ENCODE peak calls at places on chromosomes 7 and 10, in ten cellular contexts. One of them, this sample, is unnamed.

GRCh38 chr7:87920578-87920977 is 13.5 kb upstream of the ADAM22 start:
- DNase-seq in fibroblast of mammary gland: no peak
- DNase-seq in psoas muscle: no peak
- DNase-seq in Peyer's patch: no peak
- DNase-seq in HepG2: no peak
- DNase-seq in HFFc6: no peak
- DNase-seq in heart left ventricle: no peak
- DNase-seq in nephron progenitor cell: no peak
- DNase-seq in transverse colon: no peak
- DNase-seq in A549: no peak
- DNase-seq in this sample: no peak

GRCh38 chr7:106021211-106022067 is 58.4 kb downstream of the CDHR3 start:
- DNase-seq in fibroblast of mammary gland: no peak
- DNase-seq in psoas muscle: no peak
- DNase-seq in Peyer's patch: no peak
- DNase-seq in HepG2: no peak
- DNase-seq in HFFc6: peak; percentile 32
- DNase-seq in heart left ventricle: no peak
- DNase-seq in nephron progenitor cell: no peak
- DNase-seq in transverse colon: no peak
- DNase-seq in A549: no peak
- DNase-seq in this sample: no peak

GRCh38 chr7:150716368-150716767 is at the start of gene GIMAP1:
- DNase-seq in fibroblast of mammary gland: no peak
- DNase-seq in psoas muscle: peak; percentile 18
- DNase-seq in Peyer's patch: peak; percentile 81
- DNase-seq in HepG2: no peak
- DNase-seq in HFFc6: no peak
- DNase-seq in heart left ventricle: peak; percentile 71
- DNase-seq in nephron progenitor cell: no peak
- DNase-seq in transverse colon: peak; percentile 41
- DNase-seq in A549: no peak
- DNase-seq in this sample: peak; percentile 85

GRCh38 chr10:44416021-44416758 is 31.3 kb upstream of the CXCL12 start:
- DNase-seq in fibroblast of mammary gland: peak; percentile 19
- DNase-seq in psoas muscle: no peak
- DNase-seq in Peyer's patch: peak; percentile 34
- DNase-seq in HepG2: no peak
- DNase-seq in HFFc6: no peak
- DNase-seq in heart left ventricle: no peak
- DNase-seq in nephron progenitor cell: no peak
- DNase-seq in transverse colon: no peak
- DNase-seq in A549: no peak
- DNase-seq in this sample: no peak

GRCh38 chr7:96184783-96185182 is 137.1 kb downstream of the SLC25A13 start:
- DNase-seq in fibroblast of mammary gland: no peak
- DNase-seq in psoas muscle: no peak
- DNase-seq in Peyer's patch: no peak
- DNase-seq in HepG2: no peak
- DNase-seq in HFFc6: no peak
- DNase-seq in heart left ventricle: no peak
- DNase-seq in nephron progenitor cell: no peak
- DNase-seq in transverse colon: no peak
- DNase-seq in A549: no peak
- DNase-seq in this sample: no peak

GRCh38 chr7:132207211-132207610 is 369.1 kb downstream of the PLXNA4 start:
- DNase-seq in fibroblast of mammary gland: no peak
- DNase-seq in psoas muscle: no peak
- DNase-seq in Peyer's patch: no peak
- DNase-seq in HepG2: no peak
- DNase-seq in HFFc6: no peak
- DNase-seq in heart left ventricle: peak; percentile 80
- DNase-seq in nephron progenitor cell: no peak
- DNase-seq in transverse colon: no peak
- DNase-seq in A549: no peak
- DNase-seq in this sample: no peak

GRCh38 chr10:3811331-3811870 is 26.4 kb upstream of the KLF6 start:
- DNase-seq in fibroblast of mammary gland: peak; percentile 89
- DNase-seq in psoas muscle: no peak
- DNase-seq in Peyer's patch: peak; percentile 78
- DNase-seq in HepG2: no peak
- DNase-seq in HFFc6: no peak
- DNase-seq in heart left ventricle: peak; percentile 72
- DNase-seq in nephron progenitor cell: no peak
- DNase-seq in transverse colon: peak; percentile 59
- DNase-seq in A549: no peak
- DNase-seq in this sample: peak; percentile 89

GRCh38 chr10:101014966-101015581 is 15.5 kb downstream of the LZTS2 start:
- DNase-seq in fibroblast of mammary gland: peak; percentile 98
- DNase-seq in psoas muscle: no peak
- DNase-seq in Peyer's patch: no peak
- DNase-seq in HepG2: no peak
- DNase-seq in HFFc6: peak; percentile 99
- DNase-seq in heart left ventricle: no peak
- DNase-seq in nephron progenitor cell: no peak
- DNase-seq in transverse colon: no peak
- DNase-seq in A549: no peak
- DNase-seq in this sample: no peak

GRCh38 chr10:125080296-125080695 is 80.1 kb downstream of the CTBP2 start:
- DNase-seq in fibroblast of mammary gland: no peak
- DNase-seq in psoas muscle: no peak
- DNase-seq in Peyer's patch: no peak
- DNase-seq in HepG2: no peak
- DNase-seq in HFFc6: no peak
- DNase-seq in heart left ventricle: peak; percentile 15
- DNase-seq in nephron progenitor cell: no peak
- DNase-seq in transverse colon: no peak
- DNase-seq in A549: no peak
- DNase-seq in this sample: no peak

GRCh38 chr10:125076891-125077643 is 83.3 kb downstream of the CTBP2 start:
- DNase-seq in fibroblast of mammary gland: no peak
- DNase-seq in psoas muscle: no peak
- DNase-seq in Peyer's patch: no peak
- DNase-seq in HepG2: no peak
- DNase-seq in HFFc6: no peak
- DNase-seq in heart left ventricle: no peak
- DNase-seq in nephron progenitor cell: no peak
- DNase-seq in transverse colon: no peak
- DNase-seq in A549: no peak
- DNase-seq in this sample: no peak

GRCh38 chr10:125081931-125082330 is 78.4 kb downstream of the CTBP2 start:
- DNase-seq in fibroblast of mammary gland: no peak
- DNase-seq in psoas muscle: no peak
- DNase-seq in Peyer's patch: no peak
- DNase-seq in HepG2: no peak
- DNase-seq in HFFc6: no peak
- DNase-seq in heart left ventricle: peak; percentile 37
- DNase-seq in nephron progenitor cell: no peak
- DNase-seq in transverse colon: no peak
- DNase-seq in A549: no peak
- DNase-seq in this sample: no peak

GRCh38 chr10:125080984-125081383 is 79.4 kb downstream of the CTBP2 start:
- DNase-seq in fibroblast of mammary gland: no peak
- DNase-seq in psoas muscle: no peak
- DNase-seq in Peyer's patch: no peak
- DNase-seq in HepG2: no peak
- DNase-seq in HFFc6: no peak
- DNase-seq in heart left ventricle: no peak
- DNase-seq in nephron progenitor cell: no peak
- DNase-seq in transverse colon: no peak
- DNase-seq in A549: no peak
- DNase-seq in this sample: no peak

DNA sequence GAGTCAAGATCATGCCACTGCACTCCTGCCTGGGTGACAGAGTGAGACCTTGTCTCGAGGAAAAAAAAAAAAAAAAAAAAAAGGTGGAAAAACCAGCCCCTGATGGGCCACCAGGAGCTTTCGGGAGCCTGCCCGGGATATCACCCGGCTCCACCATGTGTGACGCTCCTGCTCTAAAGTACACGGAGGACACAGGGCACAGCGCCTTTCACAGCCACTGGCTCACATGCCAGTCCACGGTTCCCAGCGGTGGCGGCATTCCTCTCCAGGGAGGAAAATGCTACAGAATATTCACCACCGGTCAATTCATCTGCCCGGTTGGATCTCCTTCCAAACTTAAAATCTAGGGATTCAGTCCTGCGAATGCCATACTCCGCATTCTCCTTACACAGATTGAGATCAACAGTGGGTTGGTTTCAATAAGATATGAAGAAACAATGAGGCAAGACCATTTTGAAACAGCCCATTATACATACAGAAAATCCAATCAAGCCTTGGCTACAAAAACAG is 81.2 kb downstream of the CTBP2 start:
- DNase-seq in fibroblast of mammary gland: no peak
- DNase-seq in psoas muscle: no peak
- DNase-seq in Peyer's patch: no peak
- DNase-seq in HepG2: no peak
- DNase-seq in HFFc6: no peak
- DNase-seq in heart left ventricle: peak; percentile 72
- DNase-seq in nephron progenitor cell: no peak
- DNase-seq in transverse colon: no peak
- DNase-seq in A549: no peak
- DNase-seq in this sample: no peak
- TF ChIP-seq CTCF in fibroblast of mammary gland: no peak
- TF ChIP-seq CTCF in psoas muscle: no peak
- TF ChIP-seq CTCF in Peyer's patch: no peak
- TF ChIP-seq CTCF in HepG2: no peak
- TF ChIP-seq CTCF in HFFc6: no peak
- TF ChIP-seq CTCF in heart left ventricle: no peak
- TF ChIP-seq CTCF in nephron progenitor cell: no peak
- TF ChIP-seq CTCF in transverse colon: no peak
- TF ChIP-seq CTCF in A549: no peak
- TF ChIP-seq CTCF in this sample: no peak

DNA sequence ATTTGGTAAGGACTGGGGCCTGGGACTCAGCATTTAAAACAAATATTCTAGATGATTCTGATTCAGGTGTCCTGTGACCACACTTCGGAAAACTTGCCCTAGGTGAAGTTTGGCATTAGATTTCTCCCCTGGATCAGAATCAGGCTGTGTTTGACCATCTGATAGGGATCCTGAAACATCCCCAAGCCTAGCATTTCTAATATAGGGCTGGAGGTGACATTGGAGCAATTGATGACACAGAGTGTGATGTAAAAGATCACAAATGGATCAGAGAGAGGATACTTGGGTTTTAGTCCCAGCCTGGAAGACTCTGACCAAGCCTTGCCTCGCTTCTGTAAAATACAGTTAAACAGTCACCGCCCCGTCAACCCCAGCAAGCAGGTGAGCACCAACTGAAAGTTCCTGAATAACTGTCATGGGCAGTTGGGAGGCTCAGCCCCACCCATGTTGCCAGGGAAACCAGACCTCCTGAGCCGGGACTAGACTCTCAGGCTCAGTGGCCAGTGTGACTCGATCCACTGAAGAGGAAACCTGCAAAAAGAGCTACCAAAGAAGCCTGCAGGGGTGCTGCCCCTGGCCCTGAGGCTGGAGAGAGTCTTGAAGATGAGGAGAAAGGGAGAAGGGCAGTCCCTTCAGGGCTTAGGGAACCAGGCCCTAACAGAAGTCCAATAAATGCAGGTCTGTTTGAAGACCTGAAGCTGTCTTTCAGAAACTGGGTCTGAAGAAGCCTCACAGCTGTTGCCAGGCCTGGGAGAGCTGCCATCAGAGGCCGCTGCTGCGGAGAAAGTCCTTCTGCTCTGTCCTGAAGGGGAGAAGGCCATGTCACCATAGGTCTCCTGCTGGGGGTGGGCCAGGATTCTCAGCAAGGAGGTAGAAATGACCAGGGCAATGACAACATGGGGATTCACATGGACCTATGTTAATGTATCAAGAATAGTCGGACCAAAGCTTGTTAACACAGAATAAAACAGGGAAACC is 126.1 kb upstream of the KCNMA1 start:
- DNase-seq in fibroblast of mammary gland: no peak
- DNase-seq in psoas muscle: no peak
- DNase-seq in Peyer's patch: no peak
- DNase-seq in HepG2: no peak
- DNase-seq in HFFc6: no peak
- DNase-seq in heart left ventricle: no peak
- DNase-seq in nephron progenitor cell: no peak
- DNase-seq in transverse colon: no peak
- DNase-seq in A549: no peak
- DNase-seq in this sample: peak; percentile 21
- TF ChIP-seq CTCF in fibroblast of mammary gland: no peak
- TF ChIP-seq CTCF in psoas muscle: no peak
- TF ChIP-seq CTCF in Peyer's patch: no peak
- TF ChIP-seq CTCF in HepG2: no peak
- TF ChIP-seq CTCF in HFFc6: peak; percentile 21
- TF ChIP-seq CTCF in heart left ventricle: no peak
- TF ChIP-seq CTCF in nephron progenitor cell: no peak
- TF ChIP-seq CTCF in transverse colon: no peak
- TF ChIP-seq CTCF in A549: no peak
- TF ChIP-seq CTCF in this sample: no peak

GRCh38 chr7:100126931-100127865 is at the start of gene MBLAC1:
- DNase-seq in fibroblast of mammary gland: peak; percentile 91
- DNase-seq in psoas muscle: peak; percentile 89
- DNase-seq in Peyer's patch: peak; percentile 96
- DNase-seq in HepG2: peak; percentile 79
- DNase-seq in HFFc6: peak; percentile 84
- DNase-seq in heart left ventricle: peak; percentile 90
- DNase-seq in nephron progenitor cell: peak; percentile 91
- DNase-seq in transverse colon: peak; percentile 94
- DNase-seq in A549: peak; percentile 82
- DNase-seq in this sample: peak; percentile 97
- TF ChIP-seq CTCF in fibroblast of mammary gland: no peak
- TF ChIP-seq CTCF in psoas muscle: no peak
- TF ChIP-seq CTCF in Peyer's patch: no peak
- TF ChIP-seq CTCF in HepG2: peak; percentile 7
- TF ChIP-seq CTCF in HFFc6: peak; percentile 8
- TF ChIP-seq CTCF in heart left ventricle: no peak
- TF ChIP-seq CTCF in nephron progenitor cell: no peak
- TF ChIP-seq CTCF in transverse colon: no peak
- TF ChIP-seq CTCF in A549: no peak
- TF ChIP-seq CTCF in this sample: no peak

GRCh38 chr10:130561681-130562080 is 425.5 kb downstream of the GLRX3 start:
- DNase-seq in fibroblast of mammary gland: no peak
- DNase-seq in psoas muscle: no peak
- DNase-seq in Peyer's patch: no peak
- DNase-seq in HepG2: no peak
- DNase-seq in HFFc6: no peak
- DNase-seq in heart left ventricle: no peak
- DNase-seq in nephron progenitor cell: no peak
- DNase-seq in transverse colon: no peak
- DNase-seq in A549: no peak
- DNase-seq in this sample: no peak

GRCh38 chr10:130558778-130559177 is 422.6 kb downstream of the GLRX3 start:
- DNase-seq in fibroblast of mammary gland: no peak
- DNase-seq in psoas muscle: no peak
- DNase-seq in Peyer's patch: no peak
- DNase-seq in HepG2: no peak
- DNase-seq in HFFc6: no peak
- DNase-seq in heart left ventricle: no peak
- DNase-seq in nephron progenitor cell: no peak
- DNase-seq in transverse colon: no peak
- DNase-seq in A549: no peak
- DNase-seq in this sample: no peak

GRCh38 chr10:130560079-130560478 is 423.9 kb downstream of the GLRX3 start:
- DNase-seq in fibroblast of mammary gland: no peak
- DNase-seq in psoas muscle: no peak
- DNase-seq in Peyer's patch: no peak
- DNase-seq in HepG2: no peak
- DNase-seq in HFFc6: no peak
- DNase-seq in heart left ventricle: no peak
- DNase-seq in nephron progenitor cell: no peak
- DNase-seq in transverse colon: no peak
- DNase-seq in A549: no peak
- DNase-seq in this sample: no peak

GRCh38 chr10:130559213-130559944 is 423.2 kb downstream of the GLRX3 start:
- DNase-seq in fibroblast of mammary gland: no peak
- DNase-seq in psoas muscle: no peak
- DNase-seq in Peyer's patch: no peak
- DNase-seq in HepG2: no peak
- DNase-seq in HFFc6: no peak
- DNase-seq in heart left ventricle: no peak
- DNase-seq in nephron progenitor cell: no peak
- DNase-seq in transverse colon: no peak
- DNase-seq in A549: no peak
- DNase-seq in this sample: no peak

DNA sequence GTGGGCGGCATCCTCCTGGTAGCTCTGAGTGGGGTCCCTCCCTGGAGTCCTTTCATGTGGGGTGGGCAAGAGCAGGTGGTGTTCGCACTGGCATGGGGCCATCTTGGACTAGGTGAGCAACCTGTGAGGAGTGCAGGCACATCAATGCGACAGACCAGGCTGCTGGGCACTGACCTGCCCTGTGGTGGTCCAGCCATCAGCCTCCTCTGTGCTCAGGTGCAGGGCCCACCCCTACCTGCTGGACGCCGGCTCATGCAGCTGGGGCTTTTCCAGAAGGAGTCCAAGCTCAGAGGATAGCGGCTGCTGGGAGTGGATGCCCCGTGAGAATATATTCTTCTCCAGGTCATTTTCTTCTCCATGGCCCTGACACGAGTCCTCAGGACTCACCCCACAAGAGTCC is 424.4 kb downstream of the GLRX3 start:
- DNase-seq in fibroblast of mammary gland: no peak
- DNase-seq in psoas muscle: no peak
- DNase-seq in Peyer's patch: no peak
- DNase-seq in HepG2: no peak
- DNase-seq in HFFc6: no peak
- DNase-seq in heart left ventricle: no peak
- DNase-seq in nephron progenitor cell: no peak
- DNase-seq in transverse colon: no peak
- DNase-seq in A549: no peak
- DNase-seq in this sample: no peak
- TF ChIP-seq CTCF in fibroblast of mammary gland: no peak
- TF ChIP-seq CTCF in psoas muscle: no peak
- TF ChIP-seq CTCF in Peyer's patch: no peak
- TF ChIP-seq CTCF in HepG2: no peak
- TF ChIP-seq CTCF in HFFc6: no peak
- TF ChIP-seq CTCF in heart left ventricle: no peak
- TF ChIP-seq CTCF in nephron progenitor cell: no peak
- TF ChIP-seq CTCF in transverse colon: no peak
- TF ChIP-seq CTCF in A549: no peak
- TF ChIP-seq CTCF in this sample: no peak

This sample was measured in GM12865.